ENCODE peak calls at places on chromosomes 13 and 19, in nine cellular contexts. Z is hepatocyte, A is uterus, M is left ventricle myocardium inferior, C is SJSA1, V is brain microvascular endothelial cell, F is stomach, K is body of pancreas, H is H7. L is an unnamed sample.
A peak's percentile ranks its signal among the peaks of the same experiment; 100 is the strongest.

GRCh38 chr13:80039000-80039399 is 301.9 kb downstream of the SPRY2 start:
- DNase-seq in Z (no peak), A (no peak), M (no peak), C (no peak), V (no peak), F (no peak), K (no peak), H (no peak), L (no peak)

GRCh38 chr19:48393559-48394330 is at the start of gene GRIN2D:
- DNase-seq in Z (peak; percentile 64), A (no peak), M (no peak), C (no peak), V (no peak), F (no peak), K (no peak), H (peak; percentile 84), L (peak; percentile 47)

GRCh38 chr19:34994643-34995471 is 5.3 kb upstream of the GRAMD1A start:
- DNase-seq in Z (peak; percentile 72), A (no peak), M (no peak), C (peak; percentile 50), V (no peak), F (peak; percentile 81), K (peak; percentile 87), H (no peak), L (no peak)

GRCh38 chr19:15154002-15154612 is 46.7 kb downstream of the NOTCH3 start:
- DNase-seq in Z (peak; percentile 63), A (no peak), M (no peak), C (peak; percentile 42), V (peak; percentile 60), F (no peak), K (no peak), H (peak; percentile 82), L (peak; percentile 40)

GRCh38 chr13:27170521-27171243 is 929 bp downstream of the USP12 start:
- DNase-seq in Z (peak; percentile 64), A (peak; percentile 31), M (peak; percentile 36), C (peak; percentile 46), V (no peak), F (peak; percentile 34), K (peak; percentile 40), H (peak; percentile 89), L (peak; percentile 59)

GRCh38 chr13:111292710-111293485 is 27.5 kb upstream of the TEX29 start:
- DNase-seq in Z (no peak), A (no peak), M (no peak), C (no peak), V (no peak), F (no peak), K (no peak), H (no peak), L (no peak)

GRCh38 chr13:38361551-38362262 is 12.1 kb downstream of the UFM1 start:
- DNase-seq in Z (no peak), A (no peak), M (no peak), C (no peak), V (no peak), F (no peak), K (no peak), H (no peak), L (no peak)

GRCh38 chr13:114296902-114297301 is 15.5 kb downstream of the UPF3A start:
- DNase-seq in Z (no peak), A (no peak), M (no peak), C (no peak), V (no peak), F (no peak), K (no peak), H (no peak), L (no peak)

GRCh38 chr13:101640797-101641400 is 188.4 kb downstream of the ITGBL1 start:
- DNase-seq in Z (no peak), A (no peak), M (no peak), C (peak; percentile 71), V (peak; percentile 34), F (no peak), K (no peak), H (no peak), L (peak; percentile 24)

GRCh38 chr19:48674216-48674809 is 1.5 kb upstream of the NTN5 start:
- DNase-seq in Z (no peak), A (no peak), M (no peak), C (no peak), V (no peak), F (no peak), K (no peak), H (peak; percentile 86), L (no peak)

GRCh38 chr19:49210108-49210900 is 52.7 kb downstream of the TRPM4 start:
- DNase-seq in Z (peak; percentile 62), A (peak; percentile 47), M (no peak), C (no peak), V (no peak), F (no peak), K (peak; percentile 87), H (peak; percentile 96), L (peak; percentile 52)

DNA sequence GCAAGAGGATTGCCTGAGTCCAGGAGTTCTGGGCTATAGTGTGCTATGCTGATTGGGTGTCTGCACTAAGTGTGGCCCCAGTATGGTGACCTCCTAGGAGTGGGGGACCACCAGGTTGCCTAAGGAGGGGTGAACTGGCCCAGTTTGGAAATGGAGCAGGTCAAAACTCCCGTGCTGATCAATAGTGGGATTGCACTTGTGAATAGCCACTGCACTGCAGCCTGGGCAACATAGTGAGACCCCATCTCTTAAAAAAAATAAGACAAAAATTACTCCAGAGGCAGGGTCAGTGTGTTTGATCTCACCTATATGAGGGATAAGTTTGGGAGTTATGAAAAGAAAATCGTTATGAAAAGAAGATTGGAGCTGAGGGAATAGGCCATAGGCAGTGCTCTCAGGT is 21.7 kb downstream of the PAF1 start:
- DNase-seq in Z (no peak), A (no peak), M (no peak), C (no peak), V (no peak), F (no peak), K (no peak), H (no peak), L (no peak)
- H3K36me3 ChIP-seq in Z (no peaks in the 10 kb centered on the region), A (no peaks in the 10 kb centered on the region), M (peaks cover 51% of the 10 kb centered on the region), C (peaks cover 72% of the 10 kb centered on the region), V (peaks cover 19% of the 10 kb centered on the region), F (peaks cover 85% of the 10 kb centered on the region), K (peaks cover 10% of the 10 kb centered on the region), H (peaks cover 32% of the 10 kb centered on the region), L (peaks cover 42% of the 10 kb centered on the region)

GRCh38 chr13:32237681-32238080 is 77.5 kb downstream of the ZAR1L start:
- DNase-seq in Z (no peak), A (no peak), M (no peak), C (no peak), V (no peak), F (no peak), K (no peak), H (no peak), L (no peak)
- H3K36me3 ChIP-seq in Z (no peaks in the 10 kb centered on the region), A (no peaks in the 10 kb centered on the region), M (peaks cover 76% of the 10 kb centered on the region), C (no peaks in the 10 kb centered on the region), V (no peaks in the 10 kb centered on the region), F (peaks cover 44% of the 10 kb centered on the region), K (peaks cover 26% of the 10 kb centered on the region), H (no peaks in the 10 kb centered on the region), L (no peaks in the 10 kb centered on the region)

GRCh38 chr19:40668991-40669614 is 21.3 kb downstream of the NUMBL start:
- DNase-seq in Z (no peak), A (no peak), M (no peak), C (no peak), V (no peak), F (no peak), K (no peak), H (no peak), L (no peak)
- H3K36me3 ChIP-seq in Z (no peaks in the 10 kb centered on the region), A (no peaks in the 10 kb centered on the region), M (peaks cover 66% of the 10 kb centered on the region), C (peaks cover 68% of the 10 kb centered on the region), V (peaks cover 66% of the 10 kb centered on the region), F (peaks cover 76% of the 10 kb centered on the region), K (peaks cover 7% of the 10 kb centered on the region), H (peaks cover 25% of the 10 kb centered on the region), L (peaks cover 5% of the 10 kb centered on the region)

GRCh38 chr19:4932711-4933110 is 23.4 kb downstream of the UHRF1 start:
- DNase-seq in Z (no peak), A (no peak), M (no peak), C (no peak), V (no peak), F (no peak), K (no peak), H (no peak), L (no peak)
- H3K36me3 ChIP-seq in Z (no peaks in the 10 kb centered on the region), A (no peaks in the 10 kb centered on the region), M (no peaks in the 10 kb centered on the region), C (peaks cover 97% of the 10 kb centered on the region), V (peaks cover 32% of the 10 kb centered on the region), F (no peaks in the 10 kb centered on the region), K (no peaks in the 10 kb centered on the region), H (peaks cover 2% of the 10 kb centered on the region), L (no peaks in the 10 kb centered on the region)

GRCh38 chr19:36097036-36097435 is 13.9 kb upstream of the OVOL3 start:
- DNase-seq in Z (no peak), A (no peak), M (no peak), C (no peak), V (no peak), F (no peak), K (no peak), H (no peak), L (no peak)

GRCh38 chr19:36100476-36100875 is 10.5 kb upstream of the OVOL3 start:
- DNase-seq in Z (no peak), A (no peak), M (peak; percentile 80), C (no peak), V (no peak), F (no peak), K (no peak), H (no peak), L (no peak)

GRCh38 chr19:36103040-36103626 is 7.8 kb upstream of the OVOL3 start:
- DNase-seq in Z (no peak), A (no peak), M (no peak), C (no peak), V (no peak), F (no peak), K (no peak), H (no peak), L (no peak)

GRCh38 chr19:36101550-36102327 is 9.2 kb upstream of the OVOL3 start:
- DNase-seq in Z (no peak), A (no peak), M (no peak), C (no peak), V (no peak), F (no peak), K (no peak), H (no peak), L (no peak)

GRCh38 chr19:36099166-36099785 is 11.7 kb upstream of the OVOL3 start:
- DNase-seq in Z (no peak), A (no peak), M (no peak), C (no peak), V (no peak), F (no peak), K (no peak), H (no peak), L (no peak)
- H3K36me3 ChIP-seq in Z (no peaks in the 10 kb centered on the region), A (no peaks in the 10 kb centered on the region), M (peaks cover 20% of the 10 kb centered on the region), C (peaks cover 88% of the 10 kb centered on the region), V (no peaks in the 10 kb centered on the region), F (no peaks in the 10 kb centered on the region), K (no peaks in the 10 kb centered on the region), H (peaks cover 45% of the 10 kb centered on the region), L (no peaks in the 10 kb centered on the region)

L was measured in cardiac muscle cell.